ENCODE peak calls at places on chromosomes 1 and 21, in four cellular contexts. One of them, this sample, is unnamed.

GRCh38 chr1:103108525-103109150 is 316 bp upstream of the COL11A1 start:
- DNase-seq in ovary: peak; percentile 34
- DNase-seq in osteoblast: peak; percentile 57
- DNase-seq in CD14-positive monocyte: no peak
- DNase-seq in this sample: peak; percentile 14

GRCh38 chr1:26959722-26960624 is at the start of gene KDF1:
- DNase-seq in ovary: no peak
- DNase-seq in CD14-positive monocyte: no peak
- DNase-seq in osteoblast: no peak
- DNase-seq in this sample: no peak

GRCh38 chr1:225877570-225877969 is 4.6 kb downstream of the TMEM63A start:
- DNase-seq in ovary: peak; percentile 56
- DNase-seq in osteoblast: peak; percentile 94
- DNase-seq in CD14-positive monocyte: no peak
- DNase-seq in this sample: peak; percentile 67

GRCh38 chr1:162701286-162701685 is 69.0 kb downstream of the DDR2 start:
- DNase-seq in CD14-positive monocyte: no peak
- DNase-seq in ovary: no peak
- DNase-seq in osteoblast: no peak
- DNase-seq in this sample: no peak

GRCh38 chr1:180096584-180097318 is 57.9 kb upstream of the QSOX1 start:
- DNase-seq in CD14-positive monocyte: no peak
- DNase-seq in osteoblast: no peak
- DNase-seq in ovary: no peak
- DNase-seq in this sample: peak; percentile 14

GRCh38 chr1:11550664-11551283 is 71.8 kb downstream of the DISP3 start:
- DNase-seq in osteoblast: peak; percentile 94
- DNase-seq in CD14-positive monocyte: no peak
- DNase-seq in ovary: peak; percentile 75
- DNase-seq in this sample: peak; percentile 83

GRCh38 chr1:12495725-12496124 is 122.3 kb downstream of the DHRS3 start:
- DNase-seq in CD14-positive monocyte: no peak
- DNase-seq in ovary: peak; percentile 67
- DNase-seq in osteoblast: no peak
- DNase-seq in this sample: no peak

GRCh38 chr1:238745069-238745468 is 641.3 kb upstream of the CHRM3 start:
- DNase-seq in osteoblast: no peak
- DNase-seq in ovary: no peak
- DNase-seq in CD14-positive monocyte: no peak
- DNase-seq in this sample: no peak

GRCh38 chr1:243883551-243883950 is 33.5 kb upstream of the AKT3 start:
- DNase-seq in CD14-positive monocyte: no peak
- DNase-seq in ovary: no peak
- DNase-seq in osteoblast: peak; percentile 87
- DNase-seq in this sample: peak; percentile 85

GRCh38 chr1:2229921-2230700 is 2.0 kb downstream of the SKI start:
- DNase-seq in ovary: peak; percentile 72
- DNase-seq in CD14-positive monocyte: peak; percentile 44
- DNase-seq in osteoblast: peak; percentile 98
- DNase-seq in this sample: peak; percentile 51

GRCh38 chr1:156703336-156703735 is 2.0 kb downstream of the CRABP2 start:
- DNase-seq in CD14-positive monocyte: no peak
- DNase-seq in ovary: no peak
- DNase-seq in osteoblast: no peak
- DNase-seq in this sample: no peak

GRCh38 chr21:45818904-45819285 is 162.7 kb upstream of the COL6A1 start:
- DNase-seq in CD14-positive monocyte: peak; percentile 90
- DNase-seq in ovary: no peak
- DNase-seq in osteoblast: peak; percentile 92
- DNase-seq in this sample: peak; percentile 65

GRCh38 chr21:40950970-40951369 is 104.0 kb upstream of the DSCAM start:
- DNase-seq in osteoblast: peak; percentile 29
- DNase-seq in CD14-positive monocyte: no peak
- DNase-seq in ovary: no peak
- DNase-seq in this sample: no peak

DNA sequence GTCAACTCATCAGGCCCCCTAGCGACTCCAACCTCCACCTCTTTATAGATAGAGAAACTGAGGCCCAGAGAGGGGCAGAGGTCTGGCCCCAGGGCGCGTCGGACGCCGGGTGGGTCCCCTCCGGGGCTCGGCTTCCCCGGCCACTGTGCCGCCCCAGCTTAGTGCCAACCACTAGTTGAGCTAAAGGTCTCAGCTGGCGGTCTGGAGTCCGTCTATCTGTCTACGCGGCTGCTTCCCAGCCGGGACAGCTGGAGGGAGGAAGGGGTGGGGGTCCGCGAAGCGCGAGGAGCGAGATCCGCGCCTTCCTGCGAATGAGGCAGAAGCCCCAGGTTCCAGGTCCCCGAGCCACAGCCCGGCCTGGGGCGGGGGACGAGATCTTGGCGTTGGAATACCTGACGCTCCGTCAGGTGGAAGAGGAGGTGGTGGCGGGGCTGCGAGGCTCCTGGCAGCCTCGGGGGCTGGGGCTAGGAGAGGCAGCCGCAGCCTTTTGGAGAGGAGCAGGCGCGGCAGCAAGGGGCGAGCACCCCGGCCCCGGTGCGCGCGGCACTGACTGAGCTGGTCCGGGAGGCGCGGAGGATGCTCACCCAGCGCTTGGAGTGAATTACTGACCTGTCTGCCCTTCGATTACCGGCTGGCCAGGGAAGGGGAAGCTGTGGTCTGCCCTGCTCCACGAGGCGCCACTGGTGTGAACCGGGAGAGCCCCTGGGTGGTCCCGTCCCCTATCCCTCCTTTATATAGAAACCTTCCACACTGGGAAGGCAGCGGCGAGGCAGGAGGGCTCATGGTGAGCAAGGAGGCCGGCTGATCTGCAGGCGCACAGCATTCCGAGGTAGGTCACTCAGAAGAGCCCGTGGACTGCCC is 948 bp downstream of the PODN start:
- DNase-seq in ovary: peak; percentile 60
- DNase-seq in osteoblast: peak; percentile 87
- DNase-seq in CD14-positive monocyte: no peak
- DNase-seq in this sample: no peak
- TF ChIP-seq CTCF in ovary: no peak
- TF ChIP-seq CTCF in osteoblast: no peak
- TF ChIP-seq CTCF in CD14-positive monocyte: no peak
- TF ChIP-seq CTCF in this sample: no peak

DNA sequence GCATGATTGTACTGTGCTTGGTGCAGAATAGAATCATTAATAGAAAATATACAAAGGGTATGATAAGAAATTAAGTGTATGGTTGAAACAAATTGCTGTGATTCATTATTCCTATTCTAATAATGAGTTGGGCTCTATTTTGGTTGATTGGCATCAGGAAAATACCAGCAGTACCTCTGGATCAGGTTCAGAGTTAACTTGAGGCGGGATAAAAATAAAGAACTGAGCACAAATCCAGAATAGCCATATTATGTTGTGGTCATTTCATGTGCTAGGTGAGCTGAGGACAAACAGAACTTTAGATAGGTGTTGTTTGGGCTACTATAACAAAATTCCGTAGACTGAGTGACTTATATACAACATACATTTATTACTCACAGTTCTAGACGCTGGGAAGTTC is 60.7 kb upstream of the GCLM start:
- DNase-seq in ovary: no peak
- DNase-seq in CD14-positive monocyte: no peak
- DNase-seq in osteoblast: no peak
- DNase-seq in this sample: no peak
- TF ChIP-seq CTCF in ovary: no peak
- TF ChIP-seq CTCF in CD14-positive monocyte: no peak
- TF ChIP-seq CTCF in osteoblast: no peak
- TF ChIP-seq CTCF in this sample: no peak

GRCh38 chr1:91281782-91282181 is 122.9 kb downstream of the HFM1 start:
- DNase-seq in osteoblast: no peak
- DNase-seq in CD14-positive monocyte: no peak
- DNase-seq in ovary: no peak
- DNase-seq in this sample: no peak

GRCh38 chr1:91282695-91283420 is 121.8 kb downstream of the HFM1 start:
- DNase-seq in CD14-positive monocyte: peak; percentile 48
- DNase-seq in ovary: no peak
- DNase-seq in osteoblast: peak; percentile 90
- DNase-seq in this sample: peak; percentile 89

GRCh38 chr1:91283421-91283726 is 121.3 kb downstream of the HFM1 start:
- DNase-seq in osteoblast: no peak
- DNase-seq in ovary: no peak
- DNase-seq in CD14-positive monocyte: no peak
- DNase-seq in this sample: no peak

GRCh38 chr1:91273875-91274274 is 130.8 kb downstream of the HFM1 start:
- DNase-seq in CD14-positive monocyte: no peak
- DNase-seq in osteoblast: no peak
- DNase-seq in ovary: no peak
- DNase-seq in this sample: peak; percentile 23

DNA sequence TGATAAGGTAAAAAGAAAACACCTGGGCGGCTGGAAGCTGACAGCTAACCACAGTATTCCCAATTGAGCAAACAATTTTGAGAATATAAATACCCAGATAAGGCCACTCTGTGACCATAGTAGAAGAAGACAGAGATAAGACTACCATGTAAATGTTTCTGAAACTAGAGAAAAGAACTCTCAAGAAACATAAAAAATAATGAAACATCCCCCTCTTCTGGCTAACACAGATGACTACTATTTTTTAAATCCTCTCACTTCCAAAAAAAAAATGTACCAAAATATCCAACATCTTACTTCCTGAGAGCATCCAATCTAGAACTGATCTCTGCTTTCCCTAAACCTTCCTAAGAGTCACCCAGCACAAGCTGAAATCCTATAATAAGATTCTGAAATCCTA is 125.9 kb downstream of the HFM1 start:
- DNase-seq in osteoblast: no peak
- DNase-seq in CD14-positive monocyte: no peak
- DNase-seq in ovary: no peak
- DNase-seq in this sample: peak; percentile 49
- TF ChIP-seq CTCF in osteoblast: peak; percentile 37
- TF ChIP-seq CTCF in CD14-positive monocyte: no peak
- TF ChIP-seq CTCF in ovary: no peak
- TF ChIP-seq CTCF in this sample: peak; percentile 20

GRCh38 chr21:32585042-32585710 is at the start of gene TCP10L:
- DNase-seq in CD14-positive monocyte: no peak
- DNase-seq in ovary: no peak
- DNase-seq in osteoblast: no peak
- DNase-seq in this sample: no peak

GRCh38 chr21:32584472-32584871 is 851 bp downstream of the TCP10L start:
- DNase-seq in ovary: no peak
- DNase-seq in CD14-positive monocyte: no peak
- DNase-seq in osteoblast: no peak
- DNase-seq in this sample: no peak

GRCh38 chr21:32581732-32582131 is 3.6 kb downstream of the TCP10L start:
- DNase-seq in CD14-positive monocyte: no peak
- DNase-seq in ovary: no peak
- DNase-seq in osteoblast: no peak
- DNase-seq in this sample: no peak

GRCh38 chr21:32578107-32578691 is 7.1 kb downstream of the TCP10L start:
- DNase-seq in osteoblast: no peak
- DNase-seq in ovary: no peak
- DNase-seq in CD14-positive monocyte: no peak
- DNase-seq in this sample: peak; percentile 25

GRCh38 chr21:32580949-32581348 is 4.4 kb downstream of the TCP10L start:
- DNase-seq in ovary: no peak
- DNase-seq in CD14-positive monocyte: no peak
- DNase-seq in osteoblast: no peak
- DNase-seq in this sample: no peak
- TF ChIP-seq CTCF in ovary: no peak
- TF ChIP-seq CTCF in CD14-positive monocyte: no peak
- TF ChIP-seq CTCF in osteoblast: no peak
- TF ChIP-seq CTCF in this sample: no peak

GRCh38 chr1:217478450-217478849 is 152.4 kb downstream of the GPATCH2 start:
- DNase-seq in CD14-positive monocyte: no peak
- DNase-seq in osteoblast: no peak
- DNase-seq in ovary: no peak
- DNase-seq in this sample: no peak

GRCh38 chr1:217469983-217470382 is 160.9 kb downstream of the GPATCH2 start:
- DNase-seq in CD14-positive monocyte: no peak
- DNase-seq in osteoblast: no peak
- DNase-seq in ovary: no peak
- DNase-seq in this sample: no peak

GRCh38 chr1:217471403-217471802 is 159.5 kb downstream of the GPATCH2 start:
- DNase-seq in CD14-positive monocyte: no peak
- DNase-seq in ovary: no peak
- DNase-seq in osteoblast: no peak
- DNase-seq in this sample: no peak

DNA sequence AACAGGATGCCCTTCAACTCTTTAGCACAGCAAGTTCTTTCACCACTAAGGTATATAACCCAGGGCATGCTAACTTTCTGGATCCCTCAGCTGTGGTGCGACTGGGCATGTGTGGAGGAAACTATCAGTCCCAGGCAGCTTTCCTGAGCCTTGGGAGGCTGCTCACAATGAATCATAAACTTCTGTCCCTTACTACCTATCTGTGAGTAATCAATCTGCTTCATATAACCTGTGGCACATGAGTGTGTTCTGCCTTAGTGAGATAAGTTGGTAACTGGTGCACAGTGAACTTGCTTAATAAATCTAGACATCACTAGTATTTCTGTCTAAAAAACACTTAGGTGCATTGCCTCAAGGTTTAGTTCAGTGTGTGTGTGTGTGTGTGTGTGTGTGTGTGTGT is 158.0 kb downstream of the GPATCH2 start:
- DNase-seq in CD14-positive monocyte: no peak
- DNase-seq in osteoblast: no peak
- DNase-seq in ovary: no peak
- DNase-seq in this sample: no peak
- TF ChIP-seq CTCF in CD14-positive monocyte: no peak
- TF ChIP-seq CTCF in osteoblast: no peak
- TF ChIP-seq CTCF in ovary: no peak
- TF ChIP-seq CTCF in this sample: no peak

GRCh38 chr1:188065917-188066316 is 1237.2 kb downstream of the PLA2G4A start:
- DNase-seq in CD14-positive monocyte: no peak
- DNase-seq in osteoblast: peak; percentile 15
- DNase-seq in ovary: no peak
- DNase-seq in this sample: peak; percentile 53

DNA sequence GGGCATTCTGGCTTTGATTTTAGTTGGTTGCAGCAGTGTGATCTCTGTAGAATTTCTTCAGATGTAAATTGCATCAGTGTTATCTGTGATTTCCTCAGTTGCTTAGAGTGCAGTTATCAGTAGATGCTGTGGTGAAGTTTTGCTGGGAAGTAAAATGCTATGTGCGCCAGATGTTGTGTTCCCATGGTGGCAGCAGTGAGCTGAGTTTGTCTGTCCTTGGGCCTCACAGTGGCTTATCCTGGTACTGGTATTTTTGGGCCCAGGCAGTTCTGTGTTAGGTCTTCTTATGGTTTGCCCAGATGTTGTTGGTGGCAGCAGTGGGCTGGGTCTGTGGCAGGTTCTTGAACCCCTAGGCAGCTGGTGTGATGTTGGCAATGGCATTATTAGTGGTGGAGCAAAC is 1242.1 kb downstream of the PLA2G4A start:
- DNase-seq in CD14-positive monocyte: no peak
- DNase-seq in osteoblast: no peak
- DNase-seq in ovary: no peak
- DNase-seq in this sample: no peak
- TF ChIP-seq CTCF in CD14-positive monocyte: no peak
- TF ChIP-seq CTCF in osteoblast: no peak
- TF ChIP-seq CTCF in ovary: no peak
- TF ChIP-seq CTCF in this sample: no peak

GRCh38 chr1:164622057-164622840 is 63.3 kb downstream of the PBX1 start:
- DNase-seq in osteoblast: no peak
- DNase-seq in ovary: no peak
- DNase-seq in CD14-positive monocyte: no peak
- DNase-seq in this sample: peak; percentile 44
- TF ChIP-seq CTCF in osteoblast: no peak
- TF ChIP-seq CTCF in ovary: no peak
- TF ChIP-seq CTCF in CD14-positive monocyte: no peak
- TF ChIP-seq CTCF in this sample: no peak

GRCh38 chr1:245380790-245381535 is 226.2 kb downstream of the KIF26B start:
- DNase-seq in CD14-positive monocyte: no peak
- DNase-seq in ovary: no peak
- DNase-seq in osteoblast: no peak
- DNase-seq in this sample: no peak
- TF ChIP-seq CTCF in CD14-positive monocyte: no peak
- TF ChIP-seq CTCF in ovary: no peak
- TF ChIP-seq CTCF in osteoblast: peak; percentile 43
- TF ChIP-seq CTCF in this sample: no peak

This sample was measured in cardiac fibroblast.